ENCODE peak calls at places on chromosomes 5 and 9, in six cellular contexts. T is GM12891; W is CD4-positive, alpha-beta memory T cell; Y is NCI-H1105; L is HTR-8/SVneo; M is neural crest cell. G is an unnamed sample.
A peak's percentile ranks its signal among the peaks of the same experiment; 100 is the strongest.

GRCh38 chr5:68953151-68953884 is 140.5 kb upstream of the SLC30A5 start:
- DNase-seq in T (no peak), W (no peak), Y (no peak), L (no peak), M (no peak), G (peak; percentile 17)

GRCh38 chr9:134376386-134377142 is 50.3 kb downstream of the RXRA start:
- DNase-seq in T (no peak), W (no peak), Y (no peak), L (no peak), M (no peak), G (no peak)

GRCh38 chr9:123395276-123396006 is 39.4 kb downstream of the CRB2 start:
- DNase-seq in T (no peak), W (no peak), Y (peak; percentile 59), L (no peak), M (no peak), G (no peak)

GRCh38 chr9:123375725-123376132 is 19.7 kb downstream of the CRB2 start:
- DNase-seq in T (no peak), W (no peak), Y (no peak), L (no peak), M (no peak), G (no peak)

GRCh38 chr5:43560128-43560527 is 3.3 kb upstream of the PAIP1 start:
- DNase-seq in T (no peak), W (no peak), Y (no peak), L (peak; percentile 19), M (no peak), G (peak; percentile 58)

GRCh38 chr5:52342361-52342760 is 445.4 kb upstream of the ITGA1 start:
- DNase-seq in T (no peak), W (no peak), Y (peak; percentile 62), L (no peak), M (no peak), G (no peak)

GRCh38 chr9:84136119-84136868 is 155.7 kb downstream of the RMI1 start:
- DNase-seq in T (no peak), W (no peak), Y (peak; percentile 57), L (no peak), M (no peak), G (peak; percentile 67)

GRCh38 chr5:158769702-158770101 is 330.0 kb downstream of the EBF1 start:
- DNase-seq in T (no peak), W (no peak), Y (no peak), L (no peak), M (no peak), G (peak; percentile 54)

GRCh38 chr9:100427366-100428263 is 672 bp downstream of the MSANTD3 start:
- DNase-seq in T (no peak), W (no peak), Y (peak; percentile 17), L (peak; percentile 58), M (no peak), G (peak; percentile 76)

GRCh38 chr5:146560205-146560812 is 44.3 kb upstream of the GPR151 start:
- DNase-seq in T (no peak), W (no peak), Y (no peak), L (peak; percentile 41), M (no peak), G (peak; percentile 16)

GRCh38 chr9:135034106-135034505 is 53.4 kb upstream of the OLFM1 start:
- DNase-seq in T (no peak), W (no peak), Y (no peak), L (no peak), M (no peak), G (no peak)

GRCh38 chr5:180607861-180608571 is 16.7 kb upstream of the SCGB3A1 start:
- DNase-seq in T (no peak), W (peak; percentile 5), Y (no peak), L (no peak), M (no peak), G (peak; percentile 7)

GRCh38 chr5:78621269-78621871 is 27.2 kb downstream of the LHFPL2 start:
- DNase-seq in T (no peak), W (no peak), Y (no peak), L (no peak), M (no peak), G (peak; percentile 23)

GRCh38 chr5:107515521-107515920 is 155.2 kb downstream of the EFNA5 start:
- DNase-seq in T (no peak), W (no peak), Y (no peak), L (no peak), M (no peak), G (no peak)

G was measured in fibroblast of mammary gland.